ENCODE peak calls at places on chromosomes 2 and 18, in ten cellular contexts. J is nucleus accumbens; B is iris pigment epithelial cell; H is AG04450; I is MG63; K is NCI-H1105; A is activated CD4-positive, alpha-beta T cell treated with anti-CD3 and anti-CD28 coated beads for 24 hours; R is T1000; T is cardiac fibroblast; L is stimulated activated CD8-positive, alpha-beta memory T cell treated with anti-CD3 and anti-CD28 coated beads, Interleukin-7, amount 100 ng/mL, for 24 hours. W is an unnamed sample.

GRCh38 chr2:230888824-230889400 is 24.2 kb downstream of the ITM2C start:
- DNase-seq in A (no peak), L (no peak), J (no peak), H (no peak), I (no peak), T (no peak), R (no peak), B (no peak), K (no peak), W (no peak)

GRCh38 chr18:63155169-63155852 is 164.3 kb downstream of the BCL2 start:
- DNase-seq in A (peak; percentile 65), L (peak; percentile 65), K (peak; percentile 97), T (no peak), H (no peak), B (no peak), J (peak; percentile 35), I (peak; percentile 5), R (no peak), W (peak; percentile 92)

GRCh38 chr2:195769975-195770374 is 112.9 kb downstream of the SLC39A10 start:
- DNase-seq in A (no peak), B (peak; percentile 59), J (no peak), K (no peak), L (no peak), I (no peak), R (no peak), T (no peak), H (no peak), W (no peak)

GRCh38 chr2:62307469-62308389 is 111.8 kb downstream of the B3GNT2 start:
- DNase-seq in L (no peak), T (no peak), R (no peak), A (no peak), H (no peak), B (no peak), J (no peak), I (no peak), K (no peak), W (no peak)

GRCh38 chr2:57696016-57696415 is 350.6 kb upstream of the VRK2 start:
- DNase-seq in L (no peak), B (peak; percentile 34), I (peak; percentile 0), T (no peak), A (no peak), K (no peak), R (peak; percentile 76), J (no peak), H (no peak), W (no peak)

GRCh38 chr2:85925216-85925671 is 36.5 kb upstream of the ST3GAL5 start:
- DNase-seq in L (no peak), H (no peak), K (no peak), R (no peak), A (no peak), J (no peak), B (no peak), T (no peak), I (no peak), W (no peak)

GRCh38 chr2:152054593-152054992 is 44.3 kb downstream of the CACNB4 start:
- DNase-seq in J (no peak), T (peak; percentile 74), A (no peak), B (peak; percentile 74), L (no peak), R (no peak), H (no peak), I (no peak), K (no peak), W (no peak)

GRCh38 chr2:149692837-149693518 is 105.4 kb upstream of the MMADHC start:
- DNase-seq in T (peak; percentile 15), J (no peak), R (no peak), L (no peak), B (peak; percentile 71), H (no peak), A (no peak), K (no peak), I (no peak), W (no peak)

GRCh38 chr2:175571078-175571653 is 389.7 kb upstream of the ATP5MC3 start:
- DNase-seq in T (no peak), L (no peak), J (no peak), I (no peak), K (no peak), B (no peak), A (no peak), R (no peak), H (no peak), W (no peak)

GRCh38 chr2:220051716-220052115 is 424.3 kb downstream of the SLC4A3 start:
- DNase-seq in L (no peak), H (no peak), R (no peak), J (no peak), A (no peak), K (no peak), B (no peak), T (no peak), I (no peak), W (no peak)

GRCh38 chr2:7703048-7703447 is 785.8 kb downstream of the RNF144A start:
- DNase-seq in K (no peak), R (no peak), H (no peak), I (no peak), T (no peak), B (no peak), A (no peak), J (no peak), L (no peak), W (peak; percentile 55)

GRCh38 chr2:100256416-100256815 is 65.9 kb downstream of the LONRF2 start:
- DNase-seq in I (no peak), K (no peak), B (no peak), R (no peak), H (no peak), A (no peak), J (no peak), L (no peak), T (no peak), W (no peak)

GRCh38 chr2:28613181-28613580 is 117.3 kb downstream of the PLB1 start:
- DNase-seq in L (no peak), R (no peak), T (no peak), I (no peak), J (no peak), B (no peak), H (no peak), K (no peak), A (no peak), W (no peak)

GRCh38 chr18:10322408-10322807 is 132.0 kb upstream of the APCDD1 start:
- DNase-seq in A (no peak), B (no peak), J (no peak), L (no peak), H (no peak), R (no peak), K (no peak), T (no peak), I (no peak), W (no peak)

GRCh38 chr2:234425923-234426603 is 70.8 kb downstream of the ARL4C start:
- DNase-seq in B (no peak), L (no peak), R (no peak), H (no peak), A (no peak), I (no peak), T (no peak), K (no peak), J (no peak), W (no peak)

GRCh38 chr2:96099861-96100798 is 16.2 kb downstream of the ADRA2B start:
- DNase-seq in J (no peak), R (no peak), I (no peak), K (no peak), A (no peak), L (no peak), H (no peak), B (no peak), T (no peak), W (peak; percentile 41)

GRCh38 chr18:74905245-74905644 is 303.7 kb downstream of the PTGR3 start:
- DNase-seq in B (no peak), A (no peak), H (no peak), R (no peak), J (no peak), L (no peak), T (no peak), K (no peak), I (no peak), W (no peak)

GRCh38 chr18:74897971-74898657 is 300.4 kb downstream of the ZNF407 start:
- DNase-seq in A (no peak), H (no peak), J (no peak), I (peak; percentile 28), K (no peak), B (peak; percentile 71), R (no peak), T (peak; percentile 29), L (no peak), W (no peak)

GRCh38 chr2:237699870-237700582 is 72.6 kb downstream of the LRRFIP1 start:
- DNase-seq in R (no peak), I (no peak), K (no peak), H (no peak), A (no peak), B (no peak), T (no peak), J (no peak), L (no peak), W (peak; percentile 7)

GRCh38 chr2:69565431-69565839 is 78.1 kb downstream of the AAK1 start:
- DNase-seq in B (peak; percentile 25), R (no peak), A (peak; percentile 60), L (peak; percentile 52), I (peak; percentile 31), H (no peak), J (peak; percentile 22), T (peak; percentile 36), K (peak; percentile 28), W (peak; percentile 88)

GRCh38 chr18:50398099-50398498 is 23.3 kb downstream of the SKA1 start:
- DNase-seq in A (no peak), R (no peak), J (no peak), H (no peak), L (no peak), K (no peak), T (no peak), I (no peak), B (no peak), W (no peak)

GRCh38 chr2:236086403-236086970 is 81.7 kb downstream of the GBX2 start:
- DNase-seq in L (no peak), A (no peak), K (no peak), B (no peak), T (no peak), J (no peak), I (no peak), R (no peak), H (no peak), W (no peak)

GRCh38 chr2:20224716-20225293 is at the start of gene SDC1:
- DNase-seq in K (peak; percentile 53), T (peak; percentile 48), I (peak; percentile 72), B (peak; percentile 66), L (no peak), H (no peak), A (no peak), J (peak; percentile 9), R (peak; percentile 45), W (peak; percentile 76)

GRCh38 chr2:234496442-234496834 is 443 bp downstream of the ARL4C start:
- DNase-seq in I (peak; percentile 37), L (no peak), J (no peak), A (no peak), H (no peak), R (no peak), B (no peak), K (no peak), T (peak; percentile 33), W (no peak)

GRCh38 chr2:29281585-29281984 is 166.4 kb downstream of the CLIP4 start:
- DNase-seq in K (peak; percentile 76), A (no peak), J (peak; percentile 53), B (peak; percentile 65), T (peak; percentile 71), I (peak; percentile 96), L (no peak), R (no peak), H (no peak), W (no peak)

GRCh38 chr18:63213331-63213900 is 106.2 kb downstream of the BCL2 start:
- DNase-seq in T (peak; percentile 47), L (no peak), B (no peak), J (no peak), A (peak; percentile 43), I (no peak), H (no peak), R (no peak), K (no peak), W (no peak)

GRCh38 chr18:31230495-31230894 is 67.8 kb upstream of the DSC1 start:
- DNase-seq in B (peak; percentile 28), K (no peak), I (no peak), J (no peak), R (no peak), A (no peak), H (no peak), T (no peak), L (no peak), W (no peak)

GRCh38 chr2:207156451-207157161 is 9.1 kb downstream of the KLF7 start:
- DNase-seq in I (no peak), L (no peak), K (no peak), B (peak; percentile 28), A (no peak), R (no peak), J (no peak), H (no peak), T (peak; percentile 28), W (no peak)

W was measured in GM23338.